ENCODE peak calls at places on chromosomes 5 and 9, in nine cellular contexts. One of them, this sample, is unnamed.
A peak's percentile ranks its signal among the peaks of the same experiment; 100 is the strongest.

GRCh38 chr9:70080481-70081119 is 37.0 kb downstream of the MAMDC2 start:
- DNase-seq in heart left ventricle: peak; percentile 40
- DNase-seq in Peyer's patch: no peak
- DNase-seq in A549: no peak
- DNase-seq in stomach: no peak
- DNase-seq in esophagus squamous epithelium: no peak
- DNase-seq in HCT116: no peak
- DNase-seq in transverse colon: no peak
- DNase-seq in lower leg skin: peak; percentile 56
- DNase-seq in this sample: peak; percentile 65

GRCh38 chr5:13606051-13606450 is 338.4 kb downstream of the DNAH5 start:
- DNase-seq in heart left ventricle: no peak
- DNase-seq in Peyer's patch: no peak
- DNase-seq in A549: peak; percentile 31
- DNase-seq in stomach: no peak
- DNase-seq in esophagus squamous epithelium: no peak
- DNase-seq in HCT116: no peak
- DNase-seq in transverse colon: no peak
- DNase-seq in lower leg skin: no peak
- DNase-seq in this sample: no peak

GRCh38 chr5:180333661-180334060 is 19.5 kb downstream of the GFPT2 start:
- DNase-seq in heart left ventricle: peak; percentile 57
- DNase-seq in Peyer's patch: no peak
- DNase-seq in A549: peak; percentile 85
- DNase-seq in stomach: no peak
- DNase-seq in esophagus squamous epithelium: no peak
- DNase-seq in HCT116: peak; percentile 41
- DNase-seq in transverse colon: no peak
- DNase-seq in lower leg skin: peak; percentile 59
- DNase-seq in this sample: no peak

GRCh38 chr9:13151489-13151888 is 128.0 kb downstream of the MPDZ start:
- DNase-seq in heart left ventricle: no peak
- DNase-seq in Peyer's patch: no peak
- DNase-seq in A549: no peak
- DNase-seq in stomach: no peak
- DNase-seq in esophagus squamous epithelium: no peak
- DNase-seq in HCT116: no peak
- DNase-seq in transverse colon: no peak
- DNase-seq in lower leg skin: no peak
- DNase-seq in this sample: no peak

GRCh38 chr5:165525268-165525667 is 2019.8 kb downstream of the MAT2B start:
- DNase-seq in heart left ventricle: no peak
- DNase-seq in Peyer's patch: no peak
- DNase-seq in A549: no peak
- DNase-seq in stomach: no peak
- DNase-seq in esophagus squamous epithelium: no peak
- DNase-seq in HCT116: no peak
- DNase-seq in transverse colon: no peak
- DNase-seq in lower leg skin: no peak
- DNase-seq in this sample: no peak

GRCh38 chr5:36507332-36507952 is 99.0 kb upstream of the SLC1A3 start:
- DNase-seq in heart left ventricle: peak; percentile 71
- DNase-seq in Peyer's patch: peak; percentile 73
- DNase-seq in A549: peak; percentile 69
- DNase-seq in stomach: peak; percentile 86
- DNase-seq in esophagus squamous epithelium: peak; percentile 2
- DNase-seq in HCT116: peak; percentile 48
- DNase-seq in transverse colon: peak; percentile 77
- DNase-seq in lower leg skin: peak; percentile 74
- DNase-seq in this sample: peak; percentile 44

GRCh38 chr9:19665146-19665863 is 123.5 kb downstream of the SLC24A2 start:
- DNase-seq in heart left ventricle: no peak
- DNase-seq in Peyer's patch: no peak
- DNase-seq in A549: no peak
- DNase-seq in stomach: no peak
- DNase-seq in esophagus squamous epithelium: no peak
- DNase-seq in HCT116: no peak
- DNase-seq in transverse colon: no peak
- DNase-seq in lower leg skin: no peak
- DNase-seq in this sample: no peak

GRCh38 chr9:22986556-22986955 is 539.9 kb downstream of the DMRTA1 start:
- DNase-seq in heart left ventricle: no peak
- DNase-seq in Peyer's patch: no peak
- DNase-seq in A549: peak; percentile 1
- DNase-seq in stomach: no peak
- DNase-seq in esophagus squamous epithelium: no peak
- DNase-seq in HCT116: no peak
- DNase-seq in transverse colon: no peak
- DNase-seq in lower leg skin: no peak
- DNase-seq in this sample: no peak

DNA sequence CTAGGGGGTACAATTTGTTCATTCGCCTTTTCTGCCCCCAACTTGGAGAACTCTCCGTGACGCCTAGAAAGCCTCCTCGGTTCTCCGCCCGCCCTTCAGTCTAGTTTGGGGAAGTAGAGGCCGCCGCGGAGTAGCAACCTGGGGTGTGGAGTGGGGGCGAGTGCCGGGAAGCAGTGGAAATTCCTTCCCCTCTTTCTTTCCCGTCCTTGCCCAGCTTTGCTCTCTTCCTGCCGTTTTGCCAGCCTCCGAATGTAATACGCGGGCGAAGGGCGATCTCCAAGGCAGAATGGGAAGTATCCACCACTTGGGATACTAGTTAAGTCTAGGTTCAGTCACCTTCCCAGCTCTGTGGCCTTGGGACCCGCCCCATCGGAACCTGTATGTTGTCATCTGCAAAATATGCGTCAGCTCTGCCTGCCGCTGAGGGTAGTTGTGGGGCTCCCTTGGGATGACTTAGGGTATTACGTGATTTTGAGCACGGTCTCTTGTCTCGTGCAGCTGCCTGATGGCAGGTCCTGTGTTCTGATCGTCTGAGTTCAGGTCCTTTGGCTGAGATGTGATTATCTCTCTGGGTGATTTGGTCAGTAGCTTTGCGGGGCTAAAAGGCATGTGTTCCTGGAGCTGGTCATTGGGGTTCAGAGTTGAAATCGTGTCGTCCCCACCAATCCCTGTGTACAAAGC is 726 bp downstream of the PAM start:
- DNase-seq in heart left ventricle: peak; percentile 67
- DNase-seq in Peyer's patch: peak; percentile 62
- DNase-seq in A549: peak; percentile 62
- DNase-seq in stomach: peak; percentile 68
- DNase-seq in esophagus squamous epithelium: no peak
- DNase-seq in HCT116: peak; percentile 69
- DNase-seq in transverse colon: peak; percentile 74
- DNase-seq in lower leg skin: peak; percentile 67
- DNase-seq in this sample: peak; percentile 57
- TF ChIP-seq POLR2A in heart left ventricle: peak; percentile 29
- TF ChIP-seq POLR2A in Peyer's patch: peak; percentile 75
- TF ChIP-seq POLR2A in A549: no peak
- TF ChIP-seq POLR2A in stomach: no peak
- TF ChIP-seq POLR2A in esophagus squamous epithelium: no peak
- TF ChIP-seq POLR2A in HCT116: no peak
- TF ChIP-seq POLR2A in transverse colon: peak; percentile 30
- TF ChIP-seq POLR2A in lower leg skin: no peak
- TF ChIP-seq POLR2A in this sample: peak; percentile 18

GRCh38 chr5:52952483-52952882 is 36.7 kb upstream of the ITGA2 start:
- DNase-seq in heart left ventricle: no peak
- DNase-seq in Peyer's patch: no peak
- DNase-seq in A549: no peak
- DNase-seq in stomach: no peak
- DNase-seq in esophagus squamous epithelium: no peak
- DNase-seq in HCT116: no peak
- DNase-seq in transverse colon: no peak
- DNase-seq in lower leg skin: no peak
- DNase-seq in this sample: no peak

GRCh38 chr5:52961238-52961637 is 27.9 kb upstream of the ITGA2 start:
- DNase-seq in heart left ventricle: no peak
- DNase-seq in Peyer's patch: no peak
- DNase-seq in A549: no peak
- DNase-seq in stomach: no peak
- DNase-seq in esophagus squamous epithelium: no peak
- DNase-seq in HCT116: no peak
- DNase-seq in transverse colon: no peak
- DNase-seq in lower leg skin: peak; percentile 34
- DNase-seq in this sample: no peak

GRCh38 chr5:52956014-52956413 is 33.1 kb upstream of the ITGA2 start:
- DNase-seq in heart left ventricle: peak; percentile 22
- DNase-seq in Peyer's patch: no peak
- DNase-seq in A549: no peak
- DNase-seq in stomach: no peak
- DNase-seq in esophagus squamous epithelium: no peak
- DNase-seq in HCT116: no peak
- DNase-seq in transverse colon: no peak
- DNase-seq in lower leg skin: no peak
- DNase-seq in this sample: no peak

DNA sequence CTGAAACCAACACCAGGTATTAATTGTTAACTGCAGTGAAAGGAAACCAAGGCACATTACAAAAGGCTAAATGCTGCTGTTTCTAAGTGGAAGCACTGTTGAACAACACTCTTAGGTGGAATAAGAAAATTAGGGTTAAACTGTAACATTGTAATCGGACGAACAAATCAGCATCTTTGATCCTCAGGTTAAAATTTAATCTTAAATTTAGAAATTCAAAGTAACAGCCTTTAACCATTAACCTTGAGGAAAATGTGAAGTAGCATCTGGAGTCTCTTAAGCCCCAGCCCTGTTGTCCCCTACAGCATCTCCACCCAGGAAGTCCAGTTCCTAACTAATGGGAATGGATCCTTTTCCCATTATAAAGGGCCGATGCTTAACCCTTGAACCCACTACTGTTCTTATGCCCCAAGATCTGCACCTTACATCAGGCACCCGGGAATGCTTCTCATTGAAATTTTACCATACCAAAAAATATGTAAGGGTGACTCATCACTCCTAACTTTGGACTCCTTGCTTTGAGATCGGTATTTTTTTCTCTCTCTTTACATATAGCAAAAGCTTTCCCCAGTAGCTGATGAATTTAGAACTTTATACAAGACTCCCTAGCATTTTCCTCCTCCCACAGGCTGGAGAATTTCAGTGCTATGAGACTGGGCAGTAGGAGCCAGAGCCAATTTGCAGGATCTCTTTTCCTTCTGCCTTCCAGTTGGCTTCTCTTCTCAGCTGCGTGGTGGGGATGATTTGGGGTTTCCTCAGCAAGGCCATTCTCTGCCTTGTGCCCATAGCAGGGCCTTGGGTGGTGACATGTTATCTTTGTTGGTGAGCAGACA is 32.0 kb upstream of the ITGA2 start:
- DNase-seq in heart left ventricle: no peak
- DNase-seq in Peyer's patch: no peak
- DNase-seq in A549: no peak
- DNase-seq in stomach: no peak
- DNase-seq in esophagus squamous epithelium: no peak
- DNase-seq in HCT116: no peak
- DNase-seq in transverse colon: no peak
- DNase-seq in lower leg skin: no peak
- DNase-seq in this sample: no peak
- TF ChIP-seq POLR2A in heart left ventricle: no peak
- TF ChIP-seq POLR2A in Peyer's patch: no peak
- TF ChIP-seq POLR2A in A549: no peak
- TF ChIP-seq POLR2A in stomach: no peak
- TF ChIP-seq POLR2A in esophagus squamous epithelium: no peak
- TF ChIP-seq POLR2A in HCT116: no peak
- TF ChIP-seq POLR2A in transverse colon: no peak
- TF ChIP-seq POLR2A in lower leg skin: no peak
- TF ChIP-seq POLR2A in this sample: no peak

GRCh38 chr5:150948539-150948938 is 43.8 kb upstream of the ZNF300 start:
- DNase-seq in heart left ventricle: no peak
- DNase-seq in Peyer's patch: no peak
- DNase-seq in A549: no peak
- DNase-seq in stomach: no peak
- DNase-seq in esophagus squamous epithelium: no peak
- DNase-seq in HCT116: no peak
- DNase-seq in transverse colon: no peak
- DNase-seq in lower leg skin: no peak
- DNase-seq in this sample: no peak

GRCh38 chr5:150945501-150945900 is 40.7 kb upstream of the ZNF300 start:
- DNase-seq in heart left ventricle: no peak
- DNase-seq in Peyer's patch: no peak
- DNase-seq in A549: no peak
- DNase-seq in stomach: no peak
- DNase-seq in esophagus squamous epithelium: no peak
- DNase-seq in HCT116: no peak
- DNase-seq in transverse colon: no peak
- DNase-seq in lower leg skin: no peak
- DNase-seq in this sample: no peak

GRCh38 chr5:150945947-150946346 is 41.2 kb upstream of the ZNF300 start:
- DNase-seq in heart left ventricle: no peak
- DNase-seq in Peyer's patch: no peak
- DNase-seq in A549: no peak
- DNase-seq in stomach: no peak
- DNase-seq in esophagus squamous epithelium: no peak
- DNase-seq in HCT116: no peak
- DNase-seq in transverse colon: no peak
- DNase-seq in lower leg skin: no peak
- DNase-seq in this sample: peak; percentile 16

DNA sequence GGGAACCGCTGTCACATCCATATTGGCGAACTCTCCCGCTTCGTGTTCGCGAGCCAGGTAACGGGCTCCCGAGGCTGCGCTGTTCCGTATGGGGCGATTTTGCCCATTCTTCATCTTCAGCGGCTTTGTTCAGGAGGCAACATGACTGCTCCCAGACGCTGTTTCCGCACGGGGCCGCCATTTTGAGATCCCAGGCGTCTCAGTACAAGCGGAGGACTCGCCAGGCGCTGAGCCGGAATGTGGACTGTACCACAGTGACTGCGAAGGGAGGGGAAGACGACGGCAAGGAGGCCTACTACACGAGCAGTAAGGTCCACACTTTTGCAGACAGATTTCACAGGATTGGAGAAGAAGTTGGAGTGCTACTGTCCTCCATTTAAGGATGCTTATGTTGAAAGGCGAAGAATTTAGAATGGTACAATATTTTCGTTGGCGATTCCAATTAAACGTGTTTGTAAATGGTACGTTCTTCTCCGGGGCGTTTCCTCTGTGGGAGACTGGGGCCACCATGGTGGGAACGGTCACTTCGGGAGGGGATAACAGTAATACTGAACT is 41.6 kb upstream of the ZNF300 start:
- DNase-seq in heart left ventricle: peak; percentile 92
- DNase-seq in Peyer's patch: no peak
- DNase-seq in A549: no peak
- DNase-seq in stomach: peak; percentile 54
- DNase-seq in esophagus squamous epithelium: no peak
- DNase-seq in HCT116: no peak
- DNase-seq in transverse colon: peak; percentile 53
- DNase-seq in lower leg skin: peak; percentile 58
- DNase-seq in this sample: peak; percentile 90
- TF ChIP-seq POLR2A in heart left ventricle: no peak
- TF ChIP-seq POLR2A in Peyer's patch: no peak
- TF ChIP-seq POLR2A in A549: no peak
- TF ChIP-seq POLR2A in stomach: no peak
- TF ChIP-seq POLR2A in esophagus squamous epithelium: no peak
- TF ChIP-seq POLR2A in HCT116: no peak
- TF ChIP-seq POLR2A in transverse colon: no peak
- TF ChIP-seq POLR2A in lower leg skin: no peak
- TF ChIP-seq POLR2A in this sample: peak; percentile 41

DNA sequence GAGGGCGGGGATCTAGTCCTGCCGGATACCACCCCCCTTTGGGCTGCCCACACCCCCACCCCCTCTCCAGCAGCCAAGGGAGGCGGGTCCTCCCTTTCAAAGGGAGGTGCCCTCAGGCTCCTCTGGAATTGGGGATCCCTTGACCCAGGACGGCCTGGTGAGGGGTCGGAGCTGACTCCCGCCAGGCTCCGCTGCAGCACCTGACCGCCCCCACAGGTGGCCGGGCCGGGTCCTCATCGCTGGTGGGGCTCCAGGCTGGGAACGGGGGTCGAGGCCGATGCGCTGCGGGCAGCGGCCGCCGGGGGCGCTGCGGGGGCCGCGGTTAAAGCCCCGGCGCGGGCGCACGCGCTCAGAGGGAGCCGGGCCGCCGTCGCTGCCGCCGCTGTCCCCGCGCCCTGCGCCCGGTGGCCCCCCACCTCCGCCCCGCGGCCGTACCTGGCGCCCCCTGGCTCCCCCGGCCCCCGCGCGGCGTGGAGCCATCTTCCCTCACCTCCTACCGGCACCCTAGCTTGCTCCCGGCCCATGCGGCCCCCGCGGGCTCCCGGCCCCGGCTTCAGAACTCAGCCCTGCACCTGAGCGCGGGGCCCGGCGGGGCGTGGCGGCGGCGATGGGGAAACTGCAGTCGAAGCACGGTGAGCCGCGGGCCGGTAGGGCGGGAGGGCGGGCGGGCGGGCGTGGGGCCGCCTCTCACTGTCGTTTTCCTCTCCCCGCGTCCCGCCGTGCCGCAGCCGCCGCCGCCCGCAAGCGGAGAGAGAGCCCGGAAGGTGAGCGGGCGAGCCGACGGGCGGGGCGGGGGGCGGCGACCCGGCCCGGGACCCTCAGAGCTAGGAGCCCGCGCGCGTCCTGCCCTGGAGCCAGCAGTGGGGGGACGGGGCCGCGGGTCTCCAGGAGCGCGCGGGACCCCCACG is at the start of gene NKD2:
- DNase-seq in heart left ventricle: peak; percentile 38
- DNase-seq in Peyer's patch: peak; percentile 1
- DNase-seq in A549: peak; percentile 75
- DNase-seq in stomach: peak; percentile 31
- DNase-seq in esophagus squamous epithelium: no peak
- DNase-seq in HCT116: no peak
- DNase-seq in transverse colon: peak; percentile 10
- DNase-seq in lower leg skin: no peak
- DNase-seq in this sample: peak; percentile 14
- TF ChIP-seq POLR2A in heart left ventricle: no peak
- TF ChIP-seq POLR2A in Peyer's patch: no peak
- TF ChIP-seq POLR2A in A549: peak; percentile 68
- TF ChIP-seq POLR2A in stomach: no peak
- TF ChIP-seq POLR2A in esophagus squamous epithelium: peak; percentile 29
- TF ChIP-seq POLR2A in HCT116: peak; percentile 50
- TF ChIP-seq POLR2A in transverse colon: no peak
- TF ChIP-seq POLR2A in lower leg skin: no peak
- TF ChIP-seq POLR2A in this sample: no peak